ENCODE peak calls at places on chromosomes 4 and X, in seven cellular contexts. G is glutamatergic neuron; O is occipital lobe; J is neural progenitor cell; A is retina; Z is CD8-positive, alpha-beta T cell; R is activated CD4-positive, alpha-beta T cell treated with anti-CD3 and anti-CD28 coated beads, Interleukin-2, amount 50 U/mL, for 48 hours. B is an unnamed sample.

GRCh38 chr4:43234626-43235025 is 342.1 kb downstream of the GRXCR1 start:
- DNase-seq in J (no peak), Z (no peak), A (no peak), R (no peak), O (no peak), G (no peak), B (no peak)

GRCh38 chrX:153582896-153583295 is 16.0 kb downstream of the CCNQ start:
- DNase-seq in O (no peak), R (peak; percentile 56), Z (peak; percentile 49), G (peak; percentile 60), A (peak; percentile 50), J (peak; percentile 53), B (peak; percentile 45)

GRCh38 chr4:185508162-185508561 is 27.1 kb downstream of the PDLIM3 start:
- DNase-seq in A (no peak), R (no peak), G (no peak), O (no peak), J (no peak), Z (no peak), B (no peak)

GRCh38 chr4:68361146-68361589 is 11.3 kb upstream of the YTHDC1 start:
- DNase-seq in O (no peak), R (no peak), A (no peak), Z (no peak), J (no peak), G (no peak), B (no peak)

GRCh38 chrX:142204522-142205433 is at the start of gene MAGEC2:
- DNase-seq in G (no peak), A (no peak), O (no peak), Z (no peak), J (no peak), R (no peak), B (no peak)

GRCh38 chr4:85409251-85409650 is 65.7 kb upstream of the ARHGAP24 start:
- DNase-seq in O (no peak), G (no peak), A (no peak), R (no peak), J (no peak), Z (no peak), B (no peak)

GRCh38 chrX:14964500-14964899 is 91.3 kb downstream of the MOSPD2 start:
- DNase-seq in R (no peak), J (no peak), A (no peak), Z (no peak), G (no peak), O (no peak), B (no peak)

GRCh38 chrX:149208285-149208684 is 296.8 kb downstream of the IDS start:
- DNase-seq in Z (no peak), G (no peak), O (no peak), R (no peak), A (no peak), J (no peak), B (no peak)

GRCh38 chr4:103947617-103948016 is 227.8 kb upstream of the TACR3 start:
- DNase-seq in G (no peak), A (no peak), R (no peak), O (no peak), Z (no peak), J (no peak), B (no peak)

GRCh38 chr4:8239661-8240060 is 29.9 kb upstream of the HTRA3 start:
- DNase-seq in R (no peak), J (no peak), G (no peak), Z (no peak), O (no peak), A (no peak), B (no peak)

GRCh38 chr4:72846280-72847111 is 223.0 kb downstream of the COX18 start:
- DNase-seq in R (no peak), Z (no peak), J (peak; percentile 69), G (peak; percentile 24), O (no peak), A (no peak), B (no peak)

GRCh38 chr4:89434364-89434988 is 126.9 kb upstream of the GPRIN3 start:
- DNase-seq in A (peak; percentile 40), O (no peak), G (no peak), R (no peak), J (peak; percentile 29), Z (no peak), B (no peak)

GRCh38 chr4:116489739-116490138 is 595.6 kb downstream of the TRAM1L1 start:
- DNase-seq in A (no peak), O (no peak), Z (no peak), J (no peak), R (no peak), G (no peak), B (no peak)

GRCh38 chrX:95076449-95076848 is 1402.4 kb downstream of the FAM133A start:
- DNase-seq in G (no peak), O (no peak), A (no peak), Z (no peak), R (no peak), J (peak; percentile 67), B (no peak)

GRCh38 chr4:98963538-98964433 is 31.7 kb upstream of the METAP1 start:
- DNase-seq in J (no peak), Z (no peak), A (no peak), R (no peak), O (peak; percentile 44), G (no peak), B (no peak)

B was measured in T-helper 22 cell.